ENCODE peak calls at places on chromosomes 12 and 14, in nine cellular contexts. One of them, this sample, is unnamed.

GRCh38 chr12:7190268-7191055 is 976 bp downstream of the PEX5 start:
- DNase-seq in astrocyte of the cerebellum: no peak
- DNase-seq in small intestine: peak
- DNase-seq in HFF-Myc: no peak
- DNase-seq in aorta: peak
- DNase-seq in CD4-positive, CD25-positive, alpha-beta regulatory T cell: peak
- DNase-seq in left lung: peak
- DNase-seq in AG10803: peak
- DNase-seq in ovary: peak
- DNase-seq in this sample: no peak

GRCh38 chr14:102215071-102215470 is 75.4 kb downstream of the WDR20 start:
- DNase-seq in ovary: no peak
- DNase-seq in HFF-Myc: no peak
- DNase-seq in aorta: peak
- DNase-seq in AG10803: peak
- DNase-seq in astrocyte of the cerebellum: peak
- DNase-seq in left lung: no peak
- DNase-seq in small intestine: no peak
- DNase-seq in CD4-positive, CD25-positive, alpha-beta regulatory T cell: no peak
- DNase-seq in this sample: no peak

GRCh38 chr14:105602799-105603763 is 76.7 kb downstream of the TMEM121 start:
- DNase-seq in aorta: peak
- DNase-seq in CD4-positive, CD25-positive, alpha-beta regulatory T cell: peak
- DNase-seq in astrocyte of the cerebellum: no peak
- DNase-seq in ovary: no peak
- DNase-seq in HFF-Myc: no peak
- DNase-seq in left lung: peak
- DNase-seq in AG10803: no peak
- DNase-seq in small intestine: peak
- DNase-seq in this sample: no peak

GRCh38 chr14:33191855-33192254 is 253.2 kb downstream of the NPAS3 start:
- DNase-seq in ovary: no peak
- DNase-seq in astrocyte of the cerebellum: no peak
- DNase-seq in CD4-positive, CD25-positive, alpha-beta regulatory T cell: no peak
- DNase-seq in HFF-Myc: no peak
- DNase-seq in AG10803: no peak
- DNase-seq in left lung: no peak
- DNase-seq in small intestine: no peak
- DNase-seq in aorta: no peak
- DNase-seq in this sample: no peak

GRCh38 chr12:57368349-57369095 is 62.3 kb downstream of the R3HDM2 start:
- DNase-seq in ovary: no peak
- DNase-seq in astrocyte of the cerebellum: no peak
- DNase-seq in left lung: no peak
- DNase-seq in small intestine: peak
- DNase-seq in AG10803: peak
- DNase-seq in aorta: peak
- DNase-seq in CD4-positive, CD25-positive, alpha-beta regulatory T cell: no peak
- DNase-seq in HFF-Myc: no peak
- DNase-seq in this sample: no peak

GRCh38 chr12:132689227-132689626 is 1.8 kb downstream of the PXMP2 start:
- DNase-seq in CD4-positive, CD25-positive, alpha-beta regulatory T cell: no peak
- DNase-seq in astrocyte of the cerebellum: no peak
- DNase-seq in left lung: peak
- DNase-seq in ovary: no peak
- DNase-seq in aorta: no peak
- DNase-seq in AG10803: no peak
- DNase-seq in HFF-Myc: no peak
- DNase-seq in small intestine: peak
- DNase-seq in this sample: no peak

GRCh38 chr14:65102441-65103149 is at the start of gene MAX:
- DNase-seq in astrocyte of the cerebellum: peak
- DNase-seq in aorta: peak
- DNase-seq in HFF-Myc: peak
- DNase-seq in small intestine: peak
- DNase-seq in left lung: peak
- DNase-seq in ovary: peak
- DNase-seq in AG10803: peak
- DNase-seq in CD4-positive, CD25-positive, alpha-beta regulatory T cell: peak
- DNase-seq in this sample: peak

GRCh38 chr14:103089386-103090335 is 4.9 kb upstream of the EXOC3L4 start:
- DNase-seq in CD4-positive, CD25-positive, alpha-beta regulatory T cell: no peak
- DNase-seq in HFF-Myc: no peak
- DNase-seq in astrocyte of the cerebellum: no peak
- DNase-seq in left lung: peak
- DNase-seq in ovary: no peak
- DNase-seq in aorta: no peak
- DNase-seq in AG10803: no peak
- DNase-seq in small intestine: no peak
- DNase-seq in this sample: no peak

GRCh38 chr12:96329545-96329944 is 70.7 kb downstream of the CDK17 start:
- DNase-seq in CD4-positive, CD25-positive, alpha-beta regulatory T cell: no peak
- DNase-seq in small intestine: no peak
- DNase-seq in AG10803: no peak
- DNase-seq in HFF-Myc: no peak
- DNase-seq in left lung: no peak
- DNase-seq in astrocyte of the cerebellum: no peak
- DNase-seq in aorta: no peak
- DNase-seq in ovary: no peak
- DNase-seq in this sample: no peak

GRCh38 chr12:11953523-11953922 is 117.2 kb upstream of the BCL2L14 start:
- DNase-seq in ovary: no peak
- DNase-seq in aorta: no peak
- DNase-seq in left lung: no peak
- DNase-seq in CD4-positive, CD25-positive, alpha-beta regulatory T cell: no peak
- DNase-seq in astrocyte of the cerebellum: no peak
- DNase-seq in AG10803: no peak
- DNase-seq in HFF-Myc: no peak
- DNase-seq in small intestine: no peak
- DNase-seq in this sample: no peak

GRCh38 chr14:74176404-74176788 is 62.9 kb upstream of the VSX2 start:
- DNase-seq in AG10803: peak
- DNase-seq in aorta: no peak
- DNase-seq in small intestine: no peak
- DNase-seq in HFF-Myc: no peak
- DNase-seq in ovary: no peak
- DNase-seq in left lung: no peak
- DNase-seq in astrocyte of the cerebellum: no peak
- DNase-seq in CD4-positive, CD25-positive, alpha-beta regulatory T cell: no peak
- DNase-seq in this sample: no peak

GRCh38 chr14:45201908-45202307 is 51.1 kb downstream of the MIS18BP1 start:
- DNase-seq in CD4-positive, CD25-positive, alpha-beta regulatory T cell: peak
- DNase-seq in astrocyte of the cerebellum: no peak
- DNase-seq in aorta: no peak
- DNase-seq in ovary: no peak
- DNase-seq in left lung: no peak
- DNase-seq in HFF-Myc: no peak
- DNase-seq in AG10803: peak
- DNase-seq in small intestine: peak
- DNase-seq in this sample: no peak

GRCh38 chr12:50296554-50296953 is 13.2 kb upstream of the LIMA1 start:
- DNase-seq in small intestine: no peak
- DNase-seq in HFF-Myc: no peak
- DNase-seq in left lung: no peak
- DNase-seq in AG10803: no peak
- DNase-seq in CD4-positive, CD25-positive, alpha-beta regulatory T cell: no peak
- DNase-seq in aorta: no peak
- DNase-seq in ovary: no peak
- DNase-seq in astrocyte of the cerebellum: no peak
- DNase-seq in this sample: no peak

GRCh38 chr12:69468237-69469026 is 1.8 kb upstream of the FRS2 start:
- DNase-seq in HFF-Myc: peak
- DNase-seq in small intestine: no peak
- DNase-seq in ovary: no peak
- DNase-seq in aorta: no peak
- DNase-seq in astrocyte of the cerebellum: no peak
- DNase-seq in left lung: no peak
- DNase-seq in AG10803: no peak
- DNase-seq in CD4-positive, CD25-positive, alpha-beta regulatory T cell: no peak
- DNase-seq in this sample: no peak

GRCh38 chr14:74619672-74620131 is 7.7 kb upstream of the LTBP2 start:
- DNase-seq in CD4-positive, CD25-positive, alpha-beta regulatory T cell: no peak
- DNase-seq in aorta: peak
- DNase-seq in small intestine: no peak
- DNase-seq in AG10803: peak
- DNase-seq in left lung: peak
- DNase-seq in ovary: peak
- DNase-seq in HFF-Myc: peak
- DNase-seq in astrocyte of the cerebellum: peak
- DNase-seq in this sample: no peak

GRCh38 chr12:89346741-89347324 is 5.5 kb downstream of the DUSP6 start:
- DNase-seq in small intestine: peak
- DNase-seq in ovary: no peak
- DNase-seq in CD4-positive, CD25-positive, alpha-beta regulatory T cell: no peak
- DNase-seq in left lung: no peak
- DNase-seq in HFF-Myc: no peak
- DNase-seq in aorta: no peak
- DNase-seq in AG10803: peak
- DNase-seq in astrocyte of the cerebellum: no peak
- DNase-seq in this sample: no peak

GRCh38 chr12:71186571-71187288 is 28.9 kb upstream of the TSPAN8 start:
- DNase-seq in aorta: no peak
- DNase-seq in small intestine: peak
- DNase-seq in HFF-Myc: no peak
- DNase-seq in CD4-positive, CD25-positive, alpha-beta regulatory T cell: no peak
- DNase-seq in astrocyte of the cerebellum: no peak
- DNase-seq in ovary: no peak
- DNase-seq in left lung: no peak
- DNase-seq in AG10803: no peak
- DNase-seq in this sample: no peak
- H3K4me3 ChIP-seq in aorta: no peak
- H3K4me3 ChIP-seq in small intestine: no peak
- H3K4me3 ChIP-seq in HFF-Myc: no peak
- H3K4me3 ChIP-seq in CD4-positive, CD25-positive, alpha-beta regulatory T cell: no peak
- H3K4me3 ChIP-seq in astrocyte of the cerebellum: no peak
- H3K4me3 ChIP-seq in ovary: no peak
- H3K4me3 ChIP-seq in left lung: no peak
- H3K4me3 ChIP-seq in AG10803: no peak
- H3K4me3 ChIP-seq in this sample: no peak

GRCh38 chr14:76961631-76962302 is 66.7 kb downstream of the IRF2BPL start:
- DNase-seq in left lung: peak
- DNase-seq in astrocyte of the cerebellum: peak
- DNase-seq in HFF-Myc: peak
- DNase-seq in ovary: peak
- DNase-seq in aorta: peak
- DNase-seq in CD4-positive, CD25-positive, alpha-beta regulatory T cell: peak
- DNase-seq in small intestine: peak
- DNase-seq in AG10803: peak
- DNase-seq in this sample: peak
- H3K4me3 ChIP-seq in left lung: peak
- H3K4me3 ChIP-seq in astrocyte of the cerebellum: peak
- H3K4me3 ChIP-seq in HFF-Myc: peak
- H3K4me3 ChIP-seq in ovary: peak
- H3K4me3 ChIP-seq in aorta: peak
- H3K4me3 ChIP-seq in CD4-positive, CD25-positive, alpha-beta regulatory T cell: peak
- H3K4me3 ChIP-seq in small intestine: peak
- H3K4me3 ChIP-seq in AG10803: peak
- H3K4me3 ChIP-seq in this sample: peak

DNA sequence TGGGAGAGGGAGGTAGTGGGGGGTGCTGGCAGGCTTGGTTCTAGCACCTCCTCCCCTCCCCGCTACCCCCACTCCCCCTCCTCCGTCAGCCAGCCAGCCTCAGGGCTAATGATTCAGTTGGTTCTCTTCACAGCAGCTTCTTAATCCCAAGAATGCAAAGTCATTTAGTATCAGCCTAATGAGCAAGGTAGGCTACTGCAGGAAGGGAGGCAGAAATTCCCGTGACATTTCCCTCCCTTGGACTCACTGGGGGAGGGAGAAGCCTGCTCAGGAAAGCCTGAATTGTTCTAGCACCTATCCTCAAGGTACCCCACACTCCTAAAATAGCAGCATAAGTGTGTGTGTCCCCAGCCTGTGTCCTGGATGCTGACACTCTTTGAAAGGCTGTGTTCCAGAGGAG is 29.8 kb downstream of the ITPK1 start:
- DNase-seq in HFF-Myc: no peak
- DNase-seq in small intestine: no peak
- DNase-seq in CD4-positive, CD25-positive, alpha-beta regulatory T cell: no peak
- DNase-seq in aorta: no peak
- DNase-seq in AG10803: no peak
- DNase-seq in left lung: peak
- DNase-seq in ovary: no peak
- DNase-seq in astrocyte of the cerebellum: no peak
- DNase-seq in this sample: no peak
- H3K4me3 ChIP-seq in HFF-Myc: no peak
- H3K4me3 ChIP-seq in small intestine: no peak
- H3K4me3 ChIP-seq in CD4-positive, CD25-positive, alpha-beta regulatory T cell: no peak
- H3K4me3 ChIP-seq in aorta: no peak
- H3K4me3 ChIP-seq in AG10803: no peak
- H3K4me3 ChIP-seq in left lung: no peak
- H3K4me3 ChIP-seq in ovary: no peak
- H3K4me3 ChIP-seq in astrocyte of the cerebellum: no peak
- H3K4me3 ChIP-seq in this sample: no peak

GRCh38 chr12:4717806-4718205 is 2.4 kb upstream of the GALNT8 start:
- DNase-seq in small intestine: no peak
- DNase-seq in ovary: no peak
- DNase-seq in AG10803: no peak
- DNase-seq in HFF-Myc: no peak
- DNase-seq in aorta: no peak
- DNase-seq in astrocyte of the cerebellum: no peak
- DNase-seq in CD4-positive, CD25-positive, alpha-beta regulatory T cell: no peak
- DNase-seq in left lung: no peak
- DNase-seq in this sample: no peak

GRCh38 chr12:4723226-4723625 is 3.0 kb downstream of the GALNT8 start:
- DNase-seq in AG10803: no peak
- DNase-seq in small intestine: peak
- DNase-seq in left lung: no peak
- DNase-seq in CD4-positive, CD25-positive, alpha-beta regulatory T cell: no peak
- DNase-seq in aorta: no peak
- DNase-seq in ovary: no peak
- DNase-seq in astrocyte of the cerebellum: no peak
- DNase-seq in HFF-Myc: no peak
- DNase-seq in this sample: no peak

GRCh38 chr12:4725057-4725456 is 4.9 kb downstream of the GALNT8 start:
- DNase-seq in AG10803: no peak
- DNase-seq in CD4-positive, CD25-positive, alpha-beta regulatory T cell: no peak
- DNase-seq in ovary: no peak
- DNase-seq in left lung: no peak
- DNase-seq in aorta: no peak
- DNase-seq in small intestine: no peak
- DNase-seq in astrocyte of the cerebellum: no peak
- DNase-seq in HFF-Myc: no peak
- DNase-seq in this sample: no peak

GRCh38 chr12:4719821-4720636 is at the start of gene GALNT8:
- DNase-seq in AG10803: no peak
- DNase-seq in small intestine: peak
- DNase-seq in astrocyte of the cerebellum: no peak
- DNase-seq in CD4-positive, CD25-positive, alpha-beta regulatory T cell: no peak
- DNase-seq in ovary: no peak
- DNase-seq in left lung: no peak
- DNase-seq in aorta: no peak
- DNase-seq in HFF-Myc: no peak
- DNase-seq in this sample: no peak

DNA sequence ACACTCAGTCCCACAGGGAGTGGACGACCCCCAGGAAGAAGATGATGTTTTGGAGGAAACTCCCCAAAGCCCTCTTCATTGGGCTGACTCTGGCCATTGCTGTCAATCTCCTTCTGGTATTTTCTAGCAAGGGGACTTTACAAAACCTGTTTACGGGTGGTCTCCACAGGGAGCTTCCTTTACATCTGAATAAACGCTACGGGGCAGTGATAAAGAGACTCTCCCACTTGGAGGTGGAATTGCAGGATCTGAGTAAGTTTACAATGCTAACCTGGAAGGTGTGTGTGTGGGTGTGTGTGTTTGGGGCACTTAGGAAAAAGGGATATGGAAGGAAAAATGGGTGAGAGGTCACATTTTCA is 416 bp downstream of the GALNT8 start:
- DNase-seq in ovary: no peak
- DNase-seq in astrocyte of the cerebellum: no peak
- DNase-seq in HFF-Myc: no peak
- DNase-seq in CD4-positive, CD25-positive, alpha-beta regulatory T cell: no peak
- DNase-seq in left lung: no peak
- DNase-seq in aorta: no peak
- DNase-seq in AG10803: no peak
- DNase-seq in small intestine: peak
- DNase-seq in this sample: no peak
- H3K4me3 ChIP-seq in ovary: no peak
- H3K4me3 ChIP-seq in astrocyte of the cerebellum: no peak
- H3K4me3 ChIP-seq in HFF-Myc: no peak
- H3K4me3 ChIP-seq in CD4-positive, CD25-positive, alpha-beta regulatory T cell: no peak
- H3K4me3 ChIP-seq in left lung: no peak
- H3K4me3 ChIP-seq in aorta: no peak
- H3K4me3 ChIP-seq in AG10803: no peak
- H3K4me3 ChIP-seq in small intestine: no peak
- H3K4me3 ChIP-seq in this sample: no peak

This sample was measured in effector memory CD4-positive, alpha-beta T cell.